ENCODE peak calls at places on chromosomes 12 and 14, in seven cellular contexts. L is stimulated activated CD4-positive, alpha-beta T cell treated with anti-CD3 and anti-CD28 coated beads, Interleukin-2, amount 100 ng/mL, for 48 hours; I is H9; Y is endothelial cell; E is BJ; O is left colon; S is posterior cingulate gyrus. W is an unnamed sample.

GRCh38 chr12:79857675-79858074 is 77.2 kb downstream of the PPP1R12A start:
- DNase-seq in L (no peak), I (no peak), Y (no peak), E (no peak), O (no peak), S (no peak), W (no peak)

GRCh38 chr14:44812672-44813071 is 149.1 kb downstream of the KLHL28 start:
- DNase-seq in L (no peak), I (peak), Y (no peak), E (no peak), O (no peak), S (no peak), W (no peak)

GRCh38 chr14:33163109-33163508 is 224.4 kb downstream of the NPAS3 start:
- DNase-seq in L (no peak), I (no peak), Y (no peak), E (no peak), O (no peak), S (no peak), W (no peak)

GRCh38 chr14:102717211-102717610 is 60.0 kb upstream of the TRAF3 start:
- DNase-seq in L (no peak), I (no peak), Y (no peak), E (no peak), O (no peak), S (no peak), W (no peak)

GRCh38 chr12:115910057-115910456 is 367.4 kb downstream of the MED13L start:
- DNase-seq in L (no peak), I (no peak), Y (no peak), E (no peak), O (no peak), S (no peak), W (no peak)

GRCh38 chr12:93173178-93173957 is 204.4 kb upstream of the NUDT4 start:
- DNase-seq in L (no peak), I (no peak), Y (no peak), E (no peak), O (no peak), S (no peak), W (no peak)

GRCh38 chr12:123532808-123533649 is 490 bp downstream of the RILPL1 start:
- DNase-seq in L (peak), I (peak), Y (peak), E (no peak), O (peak), S (peak), W (peak)

GRCh38 chr14:39229601-39230110 is 4.1 kb upstream of the MIA2 start:
- DNase-seq in L (no peak), I (no peak), Y (no peak), E (no peak), O (no peak), S (no peak), W (no peak)

GRCh38 chr12:19058235-19059021 is 71.1 kb upstream of the PLEKHA5 start:
- DNase-seq in L (no peak), I (peak), Y (no peak), E (no peak), O (no peak), S (no peak), W (no peak)

GRCh38 chr12:2960432-2960956 is 1.3 kb downstream of the TEAD4 start:
- DNase-seq in L (peak), I (peak), Y (peak), E (no peak), O (no peak), S (no peak), W (no peak)

GRCh38 chr12:3379079-3379478 is 111.9 kb upstream of the PRMT8 start:
- DNase-seq in L (no peak), I (no peak), Y (no peak), E (no peak), O (no peak), S (no peak), W (no peak)

GRCh38 chr12:11798856-11799530 is 149.5 kb downstream of the ETV6 start:
- DNase-seq in L (no peak), I (no peak), Y (peak), E (peak), O (no peak), S (no peak), W (no peak)

GRCh38 chr14:35403397-35404245 is 928 bp downstream of the NFKBIA start:
- DNase-seq in L (peak), I (peak), Y (peak), E (peak), O (peak), S (peak), W (peak)

GRCh38 chr14:57575482-57575881 is 81.8 kb upstream of the CCDC198 start:
- DNase-seq in L (no peak), I (no peak), Y (no peak), E (no peak), O (no peak), S (no peak), W (no peak)

GRCh38 chr12:81558031-81558430 is 201.1 kb downstream of the PPFIA2 start:
- DNase-seq in L (no peak), I (no peak), Y (no peak), E (no peak), O (no peak), S (no peak), W (no peak)

GRCh38 chr14:69693145-69693544 is 73.8 kb upstream of the SRSF5 start:
- DNase-seq in L (no peak), I (no peak), Y (no peak), E (no peak), O (peak), S (no peak), W (no peak)

GRCh38 chr12:108234155-108234554 is 105.0 kb downstream of the CMKLR1 start:
- DNase-seq in L (no peak), I (no peak), Y (peak), E (no peak), O (no peak), S (no peak), W (no peak)

GRCh38 chr14:21614245-21614644 is 20.5 kb downstream of the OR10G2 start:
- DNase-seq in L (no peak), I (no peak), Y (no peak), E (no peak), O (no peak), S (no peak), W (no peak)

GRCh38 chr12:1946311-1946710 is 27.9 kb upstream of the CACNA2D4 start:
- DNase-seq in L (no peak), I (no peak), Y (no peak), E (no peak), O (no peak), S (no peak), W (no peak)

GRCh38 chr12:34393821-34394150 is 371.5 kb downstream of the ALG10 start:
- DNase-seq in L (no peak), I (no peak), Y (no peak), E (no peak), O (no peak), S (no peak), W (peak)

GRCh38 chr14:29548948-29549370 is 378.7 kb downstream of the PRKD1 start:
- DNase-seq in L (no peak), I (no peak), Y (no peak), E (no peak), O (no peak), S (no peak), W (peak)

GRCh38 chr14:102979406-102979805 is 56.9 kb downstream of the AMN start:
- DNase-seq in L (no peak), I (no peak), Y (no peak), E (no peak), O (no peak), S (no peak), W (no peak)